ENCODE peak calls at places on chromosomes 2 and 18, in five cellular contexts. U is HFFc6; M is BJ; F is AG04449; I is CD4-positive, alpha-beta T cell. T is an unnamed sample.
A peak's percentile ranks its signal among the peaks of the same experiment; 100 is the strongest.

GRCh38 chr2:62501794-62502500 is 4.0 kb downstream of the TMEM17 start:
- DNase-seq in U (peak; percentile 80), M (no peak), F (no peak), I (no peak), T (no peak)

GRCh38 chr2:69565431-69565839 is 78.1 kb downstream of the AAK1 start:
- DNase-seq in U (peak; percentile 29), M (no peak), F (no peak), I (peak; percentile 58), T (peak; percentile 51)

GRCh38 chr2:15243762-15244161 is 317.4 kb downstream of the NBAS start:
- DNase-seq in U (peak; percentile 18), M (no peak), F (no peak), I (no peak), T (no peak)

GRCh38 chr2:42421601-42422252 is 60.7 kb upstream of the COX7A2L start:
- DNase-seq in U (no peak), M (no peak), F (no peak), I (no peak), T (no peak)

GRCh38 chr2:137607722-137608121 is 356.6 kb upstream of the HNMT start:
- DNase-seq in U (no peak), M (no peak), F (no peak), I (no peak), T (no peak)

GRCh38 chr2:191679818-191680600 is 2.1 kb downstream of the NABP1 start:
- DNase-seq in U (peak; percentile 81), M (peak; percentile 33), F (no peak), I (no peak), T (no peak)

GRCh38 chr2:233544079-233544690 is 22.4 kb downstream of the USP40 start:
- DNase-seq in U (no peak), M (no peak), F (no peak), I (no peak), T (no peak)

GRCh38 chr2:31707992-31708391 is 127.3 kb upstream of the SRD5A2 start:
- DNase-seq in U (no peak), M (no peak), F (no peak), I (no peak), T (no peak)

GRCh38 chr18:6606411-6607085 is 123.0 kb upstream of the ARHGAP28 start:
- DNase-seq in U (no peak), M (no peak), F (no peak), I (no peak), T (no peak)

GRCh38 chr2:178980815-178981214 is 69.1 kb downstream of the CCDC141 start:
- DNase-seq in U (no peak), M (no peak), F (no peak), I (no peak), T (no peak)

GRCh38 chr2:176461098-176461497 is 191.9 kb downstream of the MTX2 start:
- DNase-seq in U (peak; percentile 62), M (no peak), F (no peak), I (no peak), T (no peak)

GRCh38 chr2:48531141-48531648 is 1.2 kb downstream of the STON1 start:
- DNase-seq in U (peak; percentile 91), M (peak; percentile 64), F (peak; percentile 65), I (no peak), T (no peak)

GRCh38 chr18:27298215-27298804 is 113.2 kb upstream of the CHST9 start:
- DNase-seq in U (no peak), M (no peak), F (no peak), I (no peak), T (no peak)
- TF ChIP-seq CTCF in U (no peak), M (no peak), F (no peak), I (no peak), T (peak; percentile 60)

DNA sequence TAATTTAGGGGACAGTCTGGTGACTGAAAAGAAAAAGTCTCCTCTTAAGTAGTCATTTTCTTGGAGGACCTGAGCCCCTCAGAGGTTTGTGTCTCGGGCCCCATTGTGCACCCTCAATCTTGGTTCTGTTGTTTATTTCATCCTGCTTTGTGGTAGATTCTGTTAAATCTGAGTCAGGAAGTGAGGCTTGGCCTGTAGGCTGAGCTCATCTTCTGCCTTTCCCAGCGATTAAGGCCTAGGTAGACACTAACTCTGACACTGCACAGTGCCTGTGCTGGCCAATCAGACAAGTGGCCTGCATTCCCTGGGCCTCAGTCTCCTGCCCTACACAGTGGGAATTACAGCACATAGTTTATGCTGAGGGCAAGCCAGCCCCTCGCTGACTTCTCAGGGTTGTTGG is 80.2 kb downstream of the CTIF start:
- DNase-seq in U (no peak), M (no peak), F (no peak), I (no peak), T (no peak)
- TF ChIP-seq CTCF in U (no peak), M (no peak), F (no peak), I (no peak), T (no peak)

GRCh38 chr18:58785171-58785805 is 79.4 kb upstream of the ZNF532 start:
- DNase-seq in U (peak; percentile 91), M (peak; percentile 79), F (peak; percentile 51), I (no peak), T (no peak)
- TF ChIP-seq CTCF in U (no peak), M (peak; percentile 35), F (peak; percentile 25), I (no peak), T (no peak)

GRCh38 chr18:34998677-34999076 is 42.5 kb upstream of the MAPRE2 start:
- DNase-seq in U (no peak), M (no peak), F (no peak), I (no peak), T (no peak)

GRCh38 chr18:34993289-34993688 is 47.9 kb upstream of the MAPRE2 start:
- DNase-seq in U (no peak), M (no peak), F (no peak), I (no peak), T (no peak)

GRCh38 chr18:34999734-35000397 is 41.3 kb upstream of the MAPRE2 start:
- DNase-seq in U (no peak), M (no peak), F (no peak), I (no peak), T (no peak)

GRCh38 chr18:34991561-34991960 is 49.7 kb upstream of the MAPRE2 start:
- DNase-seq in U (no peak), M (no peak), F (no peak), I (no peak), T (no peak)

GRCh38 chr18:34995746-34996145 is 45.5 kb upstream of the MAPRE2 start:
- DNase-seq in U (no peak), M (no peak), F (no peak), I (no peak), T (no peak)
- TF ChIP-seq CTCF in U (no peak), M (no peak), F (no peak), I (no peak), T (no peak)

GRCh38 chr2:182129188-182129707 is 143.6 kb downstream of the PPP1R1C start:
- DNase-seq in U (no peak), M (no peak), F (no peak), I (no peak), T (no peak)

GRCh38 chr2:182134201-182134600 is 148.5 kb downstream of the PPP1R1C start:
- DNase-seq in U (no peak), M (no peak), F (no peak), I (no peak), T (no peak)

GRCh38 chr2:182133195-182133891 is 147.7 kb downstream of the PPP1R1C start:
- DNase-seq in U (peak; percentile 63), M (no peak), F (no peak), I (no peak), T (no peak)

GRCh38 chr2:182132605-182133004 is 147.0 kb downstream of the PPP1R1C start:
- DNase-seq in U (peak; percentile 39), M (no peak), F (no peak), I (no peak), T (no peak)
- TF ChIP-seq CTCF in U (peak; percentile 80), M (peak; percentile 36), F (peak; percentile 20), I (no peak), T (peak; percentile 20)

DNA sequence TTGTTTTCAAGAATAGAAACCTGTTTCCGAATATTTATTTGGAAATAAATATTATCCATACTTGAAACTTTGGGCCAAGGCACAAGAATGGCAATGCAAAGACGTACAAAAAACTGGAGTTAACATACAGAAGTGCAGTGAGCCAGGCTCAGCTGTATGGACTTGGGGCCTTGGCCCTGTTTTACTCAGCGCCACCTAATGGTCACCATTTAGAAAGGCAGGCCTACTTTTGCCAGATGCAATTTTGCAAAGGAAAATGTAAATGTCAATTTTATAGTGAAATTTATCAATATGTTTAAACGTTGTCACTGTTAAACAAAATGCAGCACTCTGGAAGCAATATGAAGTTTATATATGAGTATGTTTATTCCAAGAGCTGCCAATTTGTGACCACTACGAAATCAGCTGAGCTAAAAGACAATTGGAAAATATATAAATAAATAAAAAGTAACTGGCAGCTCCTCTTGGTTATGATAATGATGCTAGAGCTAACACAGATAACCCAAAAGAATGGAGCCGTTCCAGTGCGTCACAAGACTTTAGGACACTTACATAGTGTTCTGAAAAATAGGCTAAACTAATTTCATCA is 155.0 kb downstream of the ARHGAP15 start:
- DNase-seq in U (peak; percentile 15), M (no peak), F (no peak), I (peak; percentile 7), T (no peak)
- TF ChIP-seq CTCF in U (peak; percentile 87), M (peak; percentile 84), F (peak; percentile 56), I (peak; percentile 81), T (peak; percentile 76)

GRCh38 chr18:2572892-2573291 is 1.5 kb downstream of the NDC80 start:
- DNase-seq in U (no peak), M (no peak), F (no peak), I (no peak), T (no peak)

GRCh38 chr18:2572144-2572682 is 856 bp downstream of the NDC80 start:
- DNase-seq in U (no peak), M (no peak), F (no peak), I (no peak), T (no peak)

GRCh38 chr18:2569338-2570207 is 1.7 kb downstream of the METTL4 start:
- DNase-seq in U (no peak), M (no peak), F (no peak), I (no peak), T (no peak)

GRCh38 chr18:2571200-2572143 is at the start of the genes METTL4 and NDC80:
- DNase-seq in U (peak; percentile 79), M (peak; percentile 50), F (peak; percentile 36), I (peak; percentile 78), T (peak; percentile 69)

DNA sequence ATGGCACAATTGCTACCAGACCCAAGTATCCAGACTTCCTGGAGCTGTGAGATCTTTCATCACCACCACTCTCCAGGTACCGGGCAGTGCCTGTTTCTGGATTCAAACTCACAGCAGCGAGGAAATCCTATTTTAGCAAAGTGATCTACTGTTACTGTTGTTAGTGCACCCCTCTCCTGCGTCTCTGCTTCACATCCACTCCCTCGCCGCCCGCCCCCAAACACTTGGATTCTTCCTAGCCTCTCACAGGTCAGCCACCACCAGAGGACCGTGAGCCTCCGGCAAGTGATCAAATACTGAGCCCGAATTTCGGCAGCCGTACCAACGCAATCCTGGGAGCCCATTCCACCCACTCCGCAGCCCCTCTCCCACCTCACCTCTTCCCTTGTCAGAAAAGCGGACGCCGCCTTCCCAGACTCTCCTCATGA is 519 bp downstream of the METTL4 start:
- DNase-seq in U (peak; percentile 73), M (no peak), F (peak; percentile 16), I (peak; percentile 52), T (peak; percentile 33)
- TF ChIP-seq CTCF in U (peak; percentile 21), M (peak; percentile 37), F (peak; percentile 17), I (no peak), T (no peak)

DNA sequence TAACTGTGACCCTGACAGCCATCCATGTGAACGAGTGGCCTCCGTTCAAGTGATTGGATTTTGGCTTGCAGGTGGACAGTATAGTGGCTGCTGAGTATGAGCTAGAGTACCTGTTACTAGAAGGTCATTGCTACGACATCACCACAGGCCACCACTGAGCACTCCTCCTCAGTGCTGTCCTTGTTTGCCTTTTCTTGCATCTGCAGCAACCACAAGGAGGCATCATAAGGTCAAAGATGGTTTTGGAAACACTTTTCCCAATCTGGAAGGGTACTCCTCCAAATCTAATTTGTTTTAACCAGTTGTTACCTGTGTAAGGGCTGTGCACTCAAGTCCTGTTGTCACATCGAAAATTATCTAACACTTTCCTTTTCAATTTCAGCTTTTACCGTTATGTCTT is 81.2 kb downstream of the UGGT1 start:
- DNase-seq in U (no peak), M (no peak), F (no peak), I (no peak), T (no peak)
- TF ChIP-seq CTCF in U (peak; percentile 61), M (peak; percentile 48), F (peak; percentile 35), I (no peak), T (peak; percentile 28)